ENCODE peak calls at places on chromosomes 12 and 14, in six cellular contexts. P, K, G, D, H and Z are unnamed samples.

GRCh38 chr12:15601210-15601800 is 187.9 kb downstream of the EPS8 start:
- DNase-seq in K (peak), H (no peak), G (peak), D (no peak), P (no peak), Z (peak)

GRCh38 chr12:122094735-122095561 is 16.4 kb downstream of the MLXIP start:
- DNase-seq in D (peak), H (no peak), P (no peak), K (peak), G (peak), Z (peak)

GRCh38 chr14:72714094-72714493 is 179.8 kb downstream of the DPF3 start:
- DNase-seq in K (no peak), D (no peak), H (no peak), G (no peak), P (peak), Z (no peak)

GRCh38 chr12:66188584-66189475 is at the start of gene IRAK3:
- DNase-seq in G (peak), K (peak), H (peak), P (peak), D (peak), Z (peak)

GRCh38 chr14:77889971-77890442 is 90.1 kb downstream of the ADCK1 start:
- DNase-seq in H (no peak), G (peak), P (no peak), K (peak), D (no peak), Z (peak)

GRCh38 chr14:104332634-104333270 is 194.4 kb downstream of the KIF26A start:
- DNase-seq in G (no peak), H (no peak), P (no peak), K (no peak), D (peak), Z (no peak)

GRCh38 chr12:131927110-131928079 is 1.7 kb upstream of the PUS1 start:
- DNase-seq in H (no peak), P (no peak), G (no peak), D (no peak), K (no peak), Z (no peak)

GRCh38 chr14:102953100-102953499 is 30.6 kb downstream of the AMN start:
- DNase-seq in G (no peak), H (no peak), K (no peak), D (no peak), P (no peak), Z (no peak)

GRCh38 chr14:22822017-22822618 is 6.9 kb upstream of the SLC7A7 start:
- DNase-seq in P (no peak), H (no peak), D (no peak), K (no peak), G (no peak), Z (no peak)

GRCh38 chr14:23577710-23578392 is 739 bp downstream of the JPH4 start:
- DNase-seq in H (no peak), K (no peak), G (no peak), P (no peak), D (no peak), Z (no peak)

GRCh38 chr12:104870797-104871196 is 87.3 kb downstream of the SLC41A2 start:
- DNase-seq in P (no peak), H (no peak), D (no peak), K (no peak), G (no peak), Z (no peak)

GRCh38 chr12:52524898-52525591 is 4.9 kb upstream of the KRT5 start:
- DNase-seq in G (no peak), K (no peak), D (no peak), P (no peak), H (no peak), Z (no peak)

GRCh38 chr12:15581006-15581405 is 208.2 kb downstream of the EPS8 start:
- DNase-seq in H (no peak), D (no peak), K (peak), P (no peak), G (peak), Z (no peak)

GRCh38 chr12:56080556-56081138 is 682 bp downstream of the ERBB3 start:
- DNase-seq in G (no peak), H (no peak), D (peak), K (no peak), P (no peak), Z (no peak)

GRCh38 chr12:12072064-12072760 is 1.5 kb downstream of the BCL2L14 start:
- DNase-seq in K (no peak), H (no peak), D (peak), P (peak), G (no peak), Z (no peak)

GRCh38 chr12:7060353-7060954 is at the start of gene C1S:
- DNase-seq in P (no peak), D (peak), G (peak), H (peak), K (peak), Z (peak)

GRCh38 chr12:28844718-28845117 is 304.4 kb upstream of the FAR2 start:
- DNase-seq in G (no peak), P (no peak), H (no peak), D (no peak), K (no peak), Z (no peak)

GRCh38 chr12:117680311-117680710 is 288.5 kb downstream of the KSR2 start:
- DNase-seq in P (no peak), H (no peak), G (no peak), K (no peak), D (no peak), Z (no peak)

GRCh38 chr14:103886304-103887169 is 39.2 kb upstream of the PPP1R13B start:
- DNase-seq in P (no peak), G (peak), D (no peak), H (no peak), K (no peak), Z (no peak)

GRCh38 chr12:24573621-24574020 is 375.3 kb downstream of the BCAT1 start:
- DNase-seq in H (no peak), G (no peak), P (no peak), K (no peak), D (no peak), Z (no peak)

GRCh38 chr14:38143170-38143569 is 64.5 kb upstream of the SSTR1 start:
- DNase-seq in G (no peak), D (no peak), H (no peak), K (peak), P (no peak), Z (no peak)

GRCh38 chr12:65741662-65742480 is 82.4 kb upstream of the HMGA2 start:
- DNase-seq in P (no peak), H (peak), D (no peak), G (peak), K (peak), Z (peak)

GRCh38 chr14:71582705-71583104 is 349.5 kb upstream of the RGS6 start:
- DNase-seq in H (no peak), D (no peak), G (peak), P (no peak), K (peak), Z (no peak)

GRCh38 chr12:80709811-80710726 is 2.6 kb downstream of the MYF6 start:
- DNase-seq in K (no peak), D (no peak), H (no peak), G (peak), P (no peak), Z (no peak)

GRCh38 chr12:55816876-55817351 is 610 bp downstream of the SARNP start:
- DNase-seq in K (peak), D (no peak), H (no peak), G (no peak), P (no peak), Z (no peak)

GRCh38 chr12:107320929-107321618 is 227.7 kb upstream of the CRY1 start:
- DNase-seq in K (peak), P (peak), H (no peak), D (no peak), G (peak), Z (peak)
- H3K4me3 ChIP-seq in K (peak), P (peak), H (peak), D (peak), G (peak), Z (peak)

DNA sequence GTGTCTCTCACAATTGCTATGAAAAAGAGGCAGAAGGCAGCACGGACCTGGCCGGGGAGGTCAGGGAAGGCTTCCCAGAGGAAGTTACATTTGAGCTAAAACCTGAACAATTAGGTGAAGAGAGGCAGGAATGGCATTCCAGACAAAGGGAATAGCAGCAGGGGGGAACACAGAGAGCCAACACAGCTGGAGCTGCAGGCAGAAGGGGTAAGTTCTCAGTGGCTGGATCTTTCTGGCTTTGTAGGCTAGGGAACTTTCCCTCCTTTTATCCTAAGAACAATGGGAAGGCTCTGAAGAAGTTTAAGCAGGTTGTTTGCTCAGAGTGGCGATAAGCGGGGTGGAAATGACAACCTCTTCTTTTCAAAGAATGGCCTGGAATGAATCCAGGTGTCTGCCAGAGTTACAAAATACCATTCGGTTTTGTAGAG is 100.0 kb downstream of the PRIMA1 start:
- DNase-seq in G (no peak), D (no peak), H (no peak), K (no peak), P (no peak), Z (no peak)
- H3K4me3 ChIP-seq in G (no peak), D (no peak), H (no peak), K (no peak), P (no peak), Z (no peak)

GRCh38 chr14:36521598-36522345 is 1.7 kb upstream of the NKX2-1 start:
- DNase-seq in K (no peak), P (no peak), D (no peak), H (no peak), G (no peak), Z (no peak)

GRCh38 chr14:36524220-36524837 is 4.3 kb upstream of the NKX2-1 start:
- DNase-seq in D (no peak), H (no peak), P (no peak), K (no peak), G (no peak), Z (no peak)

GRCh38 chr14:36522347-36522971 is 2.4 kb upstream of the NKX2-1 start:
- DNase-seq in G (no peak), P (no peak), D (no peak), K (no peak), H (no peak), Z (no peak)

GRCh38 chr14:36524874-36525745 is 5.1 kb upstream of the NKX2-1 start:
- DNase-seq in H (no peak), K (no peak), P (no peak), D (peak), G (peak), Z (peak)

DNA sequence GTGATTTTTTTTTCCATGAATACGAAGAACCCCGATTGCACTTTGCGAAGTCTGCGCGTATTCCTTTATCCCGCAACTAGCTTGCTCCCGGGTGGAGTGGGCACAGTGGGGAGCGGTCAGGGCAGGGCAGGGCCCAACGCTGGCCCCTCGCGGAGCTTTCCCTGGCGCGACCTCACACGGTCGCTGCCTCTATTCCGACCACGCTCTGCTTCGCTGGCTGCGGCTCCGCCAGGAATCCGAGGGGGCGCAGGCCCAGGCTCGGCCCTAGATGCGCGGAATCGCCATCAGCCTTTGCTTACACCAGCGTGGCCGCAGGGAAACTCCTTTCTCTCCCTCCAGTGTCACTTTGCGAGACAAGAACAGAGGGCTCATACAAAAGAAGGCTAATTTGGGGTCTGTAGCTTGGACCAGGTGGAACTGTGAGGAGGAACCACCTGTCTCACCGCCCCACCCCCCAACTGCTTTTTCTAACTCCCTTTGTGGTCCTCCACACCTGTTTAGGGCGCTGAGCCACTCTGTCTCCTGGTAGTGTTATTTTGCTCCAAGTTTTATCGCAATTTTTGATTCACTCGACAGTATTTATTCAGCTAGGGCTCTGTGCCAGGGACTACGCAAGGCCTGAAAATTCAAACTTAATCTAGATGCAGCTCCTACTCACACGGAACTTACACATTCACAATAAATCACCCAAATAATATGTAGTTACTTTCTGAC is 3.1 kb upstream of the NKX2-1 start:
- DNase-seq in K (no peak), G (no peak), H (no peak), D (no peak), P (no peak), Z (no peak)
- H3K4me3 ChIP-seq in K (no peak), G (no peak), H (no peak), D (no peak), P (no peak), Z (no peak)

GRCh38 chr12:54129028-54129903 is 59.5 kb downstream of the SMUG1 start:
- DNase-seq in K (no peak), P (no peak), D (no peak), G (no peak), H (no peak), Z (no peak)

GRCh38 chr12:54126696-54127537 is 61.9 kb downstream of the SMUG1 start:
- DNase-seq in G (no peak), P (no peak), H (peak), D (peak), K (no peak), Z (peak)

GRCh38 chr12:54125950-54126695 is 62.7 kb downstream of the SMUG1 start:
- DNase-seq in D (no peak), K (no peak), G (no peak), P (no peak), H (no peak), Z (peak)

GRCh38 chr12:54128466-54128865 is 60.3 kb downstream of the SMUG1 start:
- DNase-seq in K (no peak), H (no peak), D (no peak), P (no peak), G (no peak), Z (no peak)

GRCh38 chr12:54127538-54128259 is 61.1 kb downstream of the SMUG1 start:
- DNase-seq in K (no peak), H (no peak), G (no peak), P (no peak), D (no peak), Z (no peak)
- H3K4me3 ChIP-seq in K (no peak), H (peak), G (no peak), P (no peak), D (peak), Z (peak)

DNA sequence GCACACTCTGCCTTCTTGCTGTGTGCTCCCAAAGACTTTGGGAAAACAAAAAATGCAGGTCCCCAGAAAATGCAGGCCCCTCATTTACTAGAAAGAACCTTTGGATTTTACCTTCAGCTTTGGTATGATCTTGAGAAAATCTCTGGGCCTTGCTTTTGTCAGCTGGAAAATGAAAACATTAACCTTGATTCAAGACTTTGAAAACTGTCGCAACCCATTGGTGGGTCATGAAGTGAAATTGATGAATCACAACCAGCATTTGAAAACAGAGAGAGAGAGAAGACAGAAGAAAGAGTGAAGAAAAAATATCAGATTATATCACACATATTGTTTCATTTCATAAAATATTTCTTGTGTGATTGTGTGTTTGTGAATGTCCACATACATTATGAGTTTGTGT is 322.5 kb downstream of the ZFP36L1 start:
- DNase-seq in P (no peak), H (no peak), G (no peak), K (no peak), D (no peak), Z (no peak)
- H3K4me3 ChIP-seq in P (no peak), H (no peak), G (no peak), K (no peak), D (no peak), Z (no peak)

GRCh38 chr14:36664322-36665193 is 2.9 kb downstream of the PAX9 start:
- DNase-seq in G (no peak), D (no peak), H (no peak), P (no peak), K (no peak), Z (no peak)

GRCh38 chr14:36661506-36662257 is at the start of gene PAX9:
- DNase-seq in D (peak), H (no peak), K (peak), P (no peak), G (peak), Z (peak)

GRCh38 chr14:36662258-36662542 is 540 bp downstream of the PAX9 start:
- DNase-seq in D (no peak), G (no peak), H (no peak), K (no peak), P (no peak), Z (no peak)

GRCh38 chr14:36662543-36663403 is 1.1 kb downstream of the PAX9 start:
- DNase-seq in H (no peak), P (no peak), G (no peak), D (no peak), K (no peak), Z (peak)

DNA sequence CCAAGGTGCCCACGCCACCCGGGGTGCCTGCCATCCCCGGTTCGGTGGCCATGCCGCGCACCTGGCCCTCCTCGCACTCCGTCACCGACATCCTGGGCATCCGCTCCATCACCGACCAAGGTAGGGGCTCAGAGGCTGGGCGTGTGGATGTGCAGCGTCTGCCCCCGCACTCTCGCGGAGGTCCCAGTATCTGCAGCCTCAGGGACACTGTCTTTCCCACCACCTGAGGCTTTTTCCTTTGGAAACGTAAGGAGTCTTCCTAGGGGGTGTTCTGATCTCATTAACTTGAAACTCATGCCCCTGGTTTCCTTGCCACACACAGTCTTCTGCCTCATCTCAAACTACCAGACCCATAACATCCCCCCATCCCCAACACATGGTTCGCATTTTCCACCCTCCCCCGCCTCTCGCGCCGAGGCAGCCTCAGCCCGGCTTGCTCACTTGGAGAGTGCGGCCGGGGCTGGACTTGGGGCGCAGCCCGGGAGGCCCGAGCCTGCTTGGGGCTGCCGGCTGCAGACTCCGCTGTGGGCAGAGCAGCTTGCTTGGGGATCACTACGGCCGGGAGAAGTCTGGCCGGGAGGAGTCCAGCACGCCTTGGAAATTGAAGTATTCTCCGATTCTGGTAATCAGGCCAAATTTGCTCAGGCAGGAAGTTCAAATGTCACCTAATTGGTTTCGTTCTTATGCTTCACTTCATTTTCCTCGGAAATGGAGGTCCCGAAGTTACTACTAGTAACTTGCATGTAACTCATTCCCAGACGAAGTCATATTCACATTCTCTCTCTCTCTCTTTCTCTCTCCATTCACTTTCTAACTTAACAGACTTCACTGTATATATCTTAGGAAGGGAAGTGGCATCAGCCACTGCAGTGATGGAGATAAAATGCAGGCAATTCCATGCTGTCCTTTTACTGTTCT is 2.0 kb downstream of the PAX9 start:
- DNase-seq in H (no peak), P (no peak), D (no peak), G (no peak), K (no peak), Z (peak)
- H3K4me3 ChIP-seq in H (peak), P (no peak), D (peak), G (peak), K (no peak), Z (peak)

DNA sequence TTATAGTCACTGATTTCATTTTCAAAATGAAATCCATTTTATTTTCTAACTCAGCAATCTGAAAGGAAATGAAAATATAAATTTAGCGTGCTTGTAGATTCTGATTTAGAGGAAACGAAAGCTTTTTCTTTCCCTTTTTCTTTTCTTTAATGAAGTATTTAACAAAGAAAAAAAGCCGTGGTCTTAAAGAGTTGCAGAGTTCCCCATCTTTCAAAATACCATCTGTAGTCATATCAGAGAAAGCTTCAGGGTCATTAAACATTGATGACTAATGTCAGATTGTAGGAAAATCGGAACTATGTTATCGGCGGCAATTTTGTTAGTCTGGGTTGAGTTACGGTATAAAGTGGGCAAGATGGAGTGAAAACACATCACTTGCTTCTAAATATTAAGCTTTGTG is 32.3 kb downstream of the DRAM1 start:
- DNase-seq in D (no peak), H (no peak), K (no peak), G (no peak), P (no peak), Z (no peak)
- H3K4me3 ChIP-seq in D (no peak), H (no peak), K (no peak), G (no peak), P (no peak), Z (no peak)

GRCh38 chr14:52267501-52268190 is at the start of gene PTGDR:
- DNase-seq in P (no peak), G (peak), D (peak), H (peak), K (no peak), Z (no peak)
- H3K4me3 ChIP-seq in P (peak), G (peak), D (peak), H (peak), K (peak), Z (peak)